ENCODE peak calls at places on chromosomes 13 and 19, in seven cellular contexts. U is stomach, W is HCT116, X is cardiac muscle cell, O is H1, E is body of pancreas, B is fibroblast of mammary gland. J is an unnamed sample.

GRCh38 chr19:3046621-3047306 is 15.5 kb downstream of the TLE5 start:
- DNase-seq in U (no peak), W (no peak), X (peak), O (peak), E (peak), B (no peak), J (no peak)

GRCh38 chr13:43261018-43261417 is 237.6 kb downstream of the DNAJC15 start:
- DNase-seq in U (no peak), W (no peak), X (no peak), O (no peak), E (no peak), B (peak), J (peak)

GRCh38 chr19:883661-884211 is 9.3 kb downstream of the MED16 start:
- DNase-seq in U (no peak), W (peak), X (no peak), O (no peak), E (no peak), B (no peak), J (no peak)

GRCh38 chr13:61908906-61909305 is 493.3 kb upstream of the PCDH20 start:
- DNase-seq in U (no peak), W (no peak), X (no peak), O (no peak), E (no peak), B (no peak), J (no peak)

GRCh38 chr13:100660761-100661160 is 13.8 kb downstream of the TMTC4 start:
- DNase-seq in U (no peak), W (no peak), X (no peak), O (no peak), E (no peak), B (no peak), J (no peak)

GRCh38 chr13:21152251-21152899 is 24.0 kb downstream of the SKA3 start:
- DNase-seq in U (no peak), W (no peak), X (no peak), O (no peak), E (no peak), B (no peak), J (no peak)

GRCh38 chr13:112207124-112207523 is 140.2 kb downstream of the SOX1 start:
- DNase-seq in U (no peak), W (no peak), X (no peak), O (no peak), E (no peak), B (no peak), J (no peak)

GRCh38 chr19:47390533-47391488 is 28.5 kb downstream of the MEIS3 start:
- DNase-seq in U (no peak), W (no peak), X (no peak), O (no peak), E (no peak), B (no peak), J (no peak)

GRCh38 chr13:101660711-101661110 is 208.2 kb downstream of the ITGBL1 start:
- DNase-seq in U (no peak), W (no peak), X (no peak), O (no peak), E (no peak), B (peak), J (no peak)

GRCh38 chr19:29858000-29858596 is 46.3 kb downstream of the CCNE1 start:
- DNase-seq in U (peak), W (no peak), X (peak), O (peak), E (peak), B (no peak), J (no peak)
- TF ChIP-seq CTCF in U (peak), W (peak), X (peak), O (peak), E (peak), B (peak), J (peak)

DNA sequence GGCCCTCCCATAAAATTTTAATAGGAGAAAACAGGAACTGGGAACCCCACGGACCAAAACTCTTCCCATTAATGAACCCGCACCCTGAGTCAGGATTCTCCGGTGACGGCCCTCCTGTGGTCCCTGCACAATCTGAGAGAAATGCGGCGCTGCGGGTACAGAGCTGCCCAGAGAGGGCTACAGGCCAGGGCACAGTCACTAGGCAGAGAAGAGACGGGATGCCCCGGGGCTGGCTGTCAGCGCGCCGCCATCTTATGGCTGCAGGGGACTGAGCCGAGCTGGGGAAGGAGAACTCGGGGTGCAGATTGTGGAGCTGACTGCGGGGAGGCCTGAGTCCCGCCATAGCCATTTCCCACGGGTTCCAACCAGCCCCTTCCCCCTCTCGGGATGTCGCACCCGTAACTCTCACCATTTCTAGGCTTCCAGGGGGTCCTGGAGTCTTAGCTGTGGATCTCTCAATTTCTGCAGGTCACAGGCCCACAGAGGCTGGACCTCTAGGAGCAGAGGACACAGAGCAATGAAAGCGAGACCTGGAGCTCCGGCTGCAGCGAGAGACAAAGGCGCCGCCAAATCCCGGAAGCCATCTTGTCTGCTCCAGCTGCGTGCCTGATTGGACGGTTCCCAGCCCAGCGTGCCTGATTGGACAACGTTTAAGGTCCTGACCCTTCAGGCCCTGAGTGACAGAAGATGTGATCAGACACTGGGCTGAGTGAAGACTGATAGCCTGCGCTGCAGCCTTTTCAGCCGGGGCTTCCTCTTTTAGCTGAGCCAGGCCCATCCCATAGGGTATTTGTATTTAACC is at the start of gene ZNF675:
- DNase-seq in U (peak), W (peak), X (peak), O (peak), E (peak), B (peak), J (peak)
- TF ChIP-seq CTCF in U (no peak), W (no peak), X (no peak), O (no peak), E (no peak), B (no peak), J (no peak)

DNA sequence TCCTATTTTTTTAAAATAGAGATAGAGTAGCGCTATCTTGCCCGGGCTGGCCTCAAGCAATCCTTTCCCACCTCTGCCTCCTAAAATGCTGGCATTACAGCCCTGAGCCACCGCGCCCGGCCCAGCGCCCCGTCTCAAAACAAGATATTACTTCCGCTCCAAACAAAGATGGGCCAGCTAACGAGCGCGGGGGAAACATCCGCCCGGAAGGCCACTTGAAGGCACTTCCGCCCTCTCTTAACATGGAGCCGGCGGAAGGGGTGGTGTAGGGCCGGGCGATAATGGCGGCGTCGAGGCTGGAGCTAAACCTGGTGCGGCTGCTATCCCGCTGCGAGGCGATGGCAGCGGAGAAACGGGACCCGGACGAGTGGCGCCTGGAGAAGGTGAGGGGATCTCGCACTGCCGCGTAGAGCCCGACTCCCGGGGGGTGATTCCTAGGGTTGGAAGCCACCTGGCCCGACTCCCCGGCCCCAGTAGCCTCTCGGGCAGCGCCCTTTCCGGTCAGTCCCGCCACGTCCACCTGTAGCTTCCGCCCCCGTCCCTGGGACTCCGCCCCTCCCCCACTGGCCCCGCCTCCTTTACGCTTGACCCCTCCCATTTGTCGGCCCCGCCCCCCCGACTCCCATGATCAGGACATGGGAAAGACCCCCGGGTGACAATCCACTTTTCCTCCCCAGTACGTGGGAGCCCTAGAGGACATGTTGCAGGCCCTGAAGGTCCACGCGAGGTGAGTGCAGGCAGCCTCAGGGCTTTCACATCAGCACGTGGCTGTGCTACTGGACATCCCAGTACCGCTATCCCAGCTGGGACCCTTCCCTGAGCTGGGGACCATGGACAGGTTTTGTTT is at the start of gene USE1:
- DNase-seq in U (peak), W (peak), X (peak), O (peak), E (peak), B (peak), J (peak)
- TF ChIP-seq CTCF in U (no peak), W (no peak), X (no peak), O (no peak), E (no peak), B (no peak), J (no peak)

DNA sequence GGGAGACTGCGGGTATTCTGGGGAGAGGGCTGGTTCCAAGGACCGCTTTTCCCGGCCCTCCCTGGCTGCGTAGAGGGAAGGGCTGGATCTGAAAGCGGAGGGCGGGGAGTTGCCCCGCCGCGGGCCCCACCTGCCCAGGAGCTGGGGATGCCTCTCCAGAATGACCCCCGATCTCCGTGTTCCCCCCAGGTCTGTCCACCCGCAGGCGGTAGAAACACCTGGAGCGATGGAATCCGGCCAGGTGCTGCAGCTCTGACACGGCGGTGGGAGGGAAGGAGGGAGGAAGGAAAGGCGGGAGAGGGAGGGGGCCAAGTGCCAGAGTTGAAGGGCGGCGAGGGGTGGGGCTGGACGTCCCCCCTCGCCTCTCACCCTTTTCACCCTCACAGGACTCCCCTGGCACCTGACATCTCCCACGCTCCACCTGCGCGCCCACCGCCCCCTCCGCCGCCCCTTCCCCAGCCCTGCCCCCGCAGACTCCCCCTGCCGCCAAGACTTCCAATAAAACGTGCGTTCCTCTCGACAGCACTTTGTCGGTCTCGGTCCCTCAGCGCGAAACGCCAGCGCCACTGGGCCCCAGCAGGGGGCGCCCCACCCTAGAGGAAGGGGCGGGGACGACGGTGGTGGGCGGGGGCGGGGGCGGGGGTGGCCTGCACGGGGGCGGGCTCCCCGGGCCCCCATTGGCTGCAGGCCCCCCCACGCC is 374 bp upstream of the FXYD7 start:
- DNase-seq in U (peak), W (no peak), X (peak), O (peak), E (peak), B (no peak), J (no peak)
- TF ChIP-seq CTCF in U (peak), W (peak), X (peak), O (peak), E (peak), B (peak), J (peak)

DNA sequence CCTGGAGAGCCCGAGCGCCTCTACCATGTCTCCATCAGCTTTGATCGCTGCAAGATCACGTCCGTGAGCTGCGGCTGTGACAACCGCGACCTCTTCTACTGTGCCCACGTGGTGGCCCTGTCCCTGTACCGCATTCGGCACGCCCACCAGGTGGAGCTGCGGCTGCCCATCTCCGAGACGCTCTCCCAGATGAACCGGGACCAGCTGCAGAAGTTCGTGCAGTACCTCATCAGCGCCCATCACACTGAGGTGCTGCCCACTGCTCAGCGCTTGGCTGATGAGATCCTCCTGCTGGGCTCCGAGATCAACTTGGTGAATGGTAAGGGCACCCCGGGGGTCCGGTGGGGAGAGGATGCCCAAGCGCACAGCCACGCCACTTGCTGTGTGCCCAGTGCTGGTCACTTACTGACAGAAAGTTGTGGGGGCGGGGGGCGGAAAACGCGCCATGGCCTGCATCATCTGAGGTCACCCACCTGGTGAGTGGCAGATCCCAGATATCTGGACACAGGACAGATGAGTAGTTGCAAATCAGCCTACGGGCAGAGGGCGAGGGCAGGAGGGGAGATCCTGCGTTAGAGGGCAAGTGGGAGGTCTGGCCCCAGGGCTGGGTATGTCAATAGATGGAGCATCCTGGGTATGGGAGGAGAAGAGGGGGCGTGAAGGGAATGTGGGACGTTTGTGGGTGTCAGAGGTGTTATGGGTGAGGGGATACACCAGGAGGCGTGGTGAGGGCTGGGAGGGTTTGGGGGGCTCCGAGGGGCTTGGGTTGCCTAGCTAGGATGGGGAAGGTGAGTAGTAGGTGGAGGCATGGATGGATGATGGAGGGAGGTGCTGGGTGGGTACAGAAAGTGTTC is 9.8 kb downstream of the ZSWIM4 start:
- DNase-seq in U (no peak), W (no peak), X (peak), O (peak), E (peak), B (no peak), J (no peak)
- TF ChIP-seq CTCF in U (no peak), W (peak), X (peak), O (peak), E (peak), B (no peak), J (peak)

J was measured in kidney epithelial cell.